ENCODE peak calls at places on chromosomes 16 and 17, in six cellular contexts. One of them, this sample, is unnamed.

GRCh38 chr17:1803280-1803679 is 26.4 kb downstream of the SMYD4 start:
- DNase-seq in HEK293T: no peak
- DNase-seq in activated CD4-positive, alpha-beta T cell treated with anti-CD3 and anti-CD28 coated beads, Interleukin-2, amount 50 U/mL, for 1 hour: no peak
- DNase-seq in T-helper 2 cell: no peak
- DNase-seq in effector CD4-positive, alpha-beta T cell: no peak
- DNase-seq in posterior cingulate gyrus: no peak
- DNase-seq in this sample: no peak

GRCh38 chr17:77096570-77097214 is 44.1 kb upstream of the SEC14L1 start:
- DNase-seq in HEK293T: peak; percentile 35
- DNase-seq in activated CD4-positive, alpha-beta T cell treated with anti-CD3 and anti-CD28 coated beads, Interleukin-2, amount 50 U/mL, for 1 hour: no peak
- DNase-seq in T-helper 2 cell: no peak
- DNase-seq in effector CD4-positive, alpha-beta T cell: no peak
- DNase-seq in posterior cingulate gyrus: no peak
- DNase-seq in this sample: no peak

GRCh38 chr17:79792984-79793923 is 3.6 kb downstream of the CBX8 start:
- DNase-seq in HEK293T: peak; percentile 26
- DNase-seq in activated CD4-positive, alpha-beta T cell treated with anti-CD3 and anti-CD28 coated beads, Interleukin-2, amount 50 U/mL, for 1 hour: no peak
- DNase-seq in T-helper 2 cell: no peak
- DNase-seq in effector CD4-positive, alpha-beta T cell: no peak
- DNase-seq in posterior cingulate gyrus: no peak
- DNase-seq in this sample: no peak

GRCh38 chr16:4410335-4411075 is 5.9 kb downstream of the CORO7 start:
- DNase-seq in HEK293T: no peak
- DNase-seq in activated CD4-positive, alpha-beta T cell treated with anti-CD3 and anti-CD28 coated beads, Interleukin-2, amount 50 U/mL, for 1 hour: no peak
- DNase-seq in T-helper 2 cell: no peak
- DNase-seq in effector CD4-positive, alpha-beta T cell: no peak
- DNase-seq in posterior cingulate gyrus: no peak
- DNase-seq in this sample: no peak

GRCh38 chr17:15364615-15365014 is 23.2 kb upstream of the TEKT3 start:
- DNase-seq in HEK293T: no peak
- DNase-seq in activated CD4-positive, alpha-beta T cell treated with anti-CD3 and anti-CD28 coated beads, Interleukin-2, amount 50 U/mL, for 1 hour: no peak
- DNase-seq in T-helper 2 cell: no peak
- DNase-seq in effector CD4-positive, alpha-beta T cell: no peak
- DNase-seq in posterior cingulate gyrus: no peak
- DNase-seq in this sample: no peak

GRCh38 chr17:40110026-40110425 is 9.6 kb upstream of the NR1D1 start:
- DNase-seq in HEK293T: no peak
- DNase-seq in activated CD4-positive, alpha-beta T cell treated with anti-CD3 and anti-CD28 coated beads, Interleukin-2, amount 50 U/mL, for 1 hour: no peak
- DNase-seq in T-helper 2 cell: no peak
- DNase-seq in effector CD4-positive, alpha-beta T cell: no peak
- DNase-seq in posterior cingulate gyrus: no peak
- DNase-seq in this sample: no peak

GRCh38 chr17:73541111-73541510 is 103.1 kb downstream of the SDK2 start:
- DNase-seq in HEK293T: no peak
- DNase-seq in activated CD4-positive, alpha-beta T cell treated with anti-CD3 and anti-CD28 coated beads, Interleukin-2, amount 50 U/mL, for 1 hour: no peak
- DNase-seq in T-helper 2 cell: no peak
- DNase-seq in effector CD4-positive, alpha-beta T cell: no peak
- DNase-seq in posterior cingulate gyrus: no peak
- DNase-seq in this sample: no peak

GRCh38 chr16:17404903-17405691 is 65.7 kb downstream of the XYLT1 start:
- DNase-seq in HEK293T: no peak
- DNase-seq in activated CD4-positive, alpha-beta T cell treated with anti-CD3 and anti-CD28 coated beads, Interleukin-2, amount 50 U/mL, for 1 hour: no peak
- DNase-seq in T-helper 2 cell: no peak
- DNase-seq in effector CD4-positive, alpha-beta T cell: no peak
- DNase-seq in posterior cingulate gyrus: peak; percentile 86
- DNase-seq in this sample: no peak

This sample was measured in mesothelial cell of epicardium.